ENCODE peak calls at places on chromosome 14, in four cellular contexts. L is HepG2, J is GM12878, F is K562. O is an unnamed sample.

GRCh38 chr14:50999726-51000125 is 55.4 kb upstream of the PYGL start:
- DNase-seq in F (no peak), J (no peak), L (peak), O (no peak)

GRCh38 chr14:99118046-99118721 is 153.8 kb downstream of the BCL11B start:
- DNase-seq in J (no peak), F (no peak), L (no peak), O (no peak)

GRCh38 chr14:77071938-77072388 is 26.1 kb upstream of the CIPC start:
- DNase-seq in F (no peak), L (no peak), J (no peak), O (no peak)

GRCh38 chr14:90758959-90759358 is 57.3 kb downstream of the TTC7B start:
- DNase-seq in L (no peak), F (no peak), J (no peak), O (no peak)

GRCh38 chr14:56809262-56810215 is 740 bp downstream of the OTX2 start:
- DNase-seq in L (no peak), F (no peak), J (no peak), O (no peak)

GRCh38 chr14:65179918-65180724 is 77.8 kb upstream of the MAX start:
- DNase-seq in F (no peak), J (peak), L (no peak), O (no peak)

GRCh38 chr14:24351517-24351916 is 11.7 kb upstream of the RIPK3 start:
- DNase-seq in J (no peak), F (no peak), L (no peak), O (no peak)

GRCh38 chr14:58708004-58708403 is 70.2 kb downstream of the DACT1 start:
- DNase-seq in L (no peak), F (no peak), J (no peak), O (no peak)

GRCh38 chr14:90903101-90903500 is 86.9 kb upstream of the TTC7B start:
- DNase-seq in L (peak), F (peak), J (peak), O (peak)

GRCh38 chr14:29705801-29706200 is 221.8 kb downstream of the PRKD1 start:
- DNase-seq in L (no peak), F (no peak), J (no peak), O (no peak)

GRCh38 chr14:58731465-58732330 is 93.9 kb downstream of the DACT1 start:
- DNase-seq in F (no peak), J (no peak), L (no peak), O (no peak)

GRCh38 chr14:32620303-32620702 is 291.2 kb downstream of the AKAP6 start:
- DNase-seq in J (no peak), F (no peak), L (no peak), O (no peak)

GRCh38 chr14:71754422-71755095 is 177.7 kb upstream of the RGS6 start:
- DNase-seq in F (no peak), J (no peak), L (no peak), O (no peak)

GRCh38 chr14:26233126-26233525 is 364.7 kb downstream of the NOVA1 start:
- DNase-seq in L (no peak), F (no peak), J (no peak), O (no peak)

GRCh38 chr14:92425101-92425500 is 88.5 kb upstream of the RIN3 start:
- DNase-seq in J (no peak), F (no peak), L (peak), O (no peak)

GRCh38 chr14:92217956-92218355 is 96.2 kb downstream of the CPSF2 start:
- DNase-seq in F (no peak), L (no peak), J (no peak), O (no peak)

DNA sequence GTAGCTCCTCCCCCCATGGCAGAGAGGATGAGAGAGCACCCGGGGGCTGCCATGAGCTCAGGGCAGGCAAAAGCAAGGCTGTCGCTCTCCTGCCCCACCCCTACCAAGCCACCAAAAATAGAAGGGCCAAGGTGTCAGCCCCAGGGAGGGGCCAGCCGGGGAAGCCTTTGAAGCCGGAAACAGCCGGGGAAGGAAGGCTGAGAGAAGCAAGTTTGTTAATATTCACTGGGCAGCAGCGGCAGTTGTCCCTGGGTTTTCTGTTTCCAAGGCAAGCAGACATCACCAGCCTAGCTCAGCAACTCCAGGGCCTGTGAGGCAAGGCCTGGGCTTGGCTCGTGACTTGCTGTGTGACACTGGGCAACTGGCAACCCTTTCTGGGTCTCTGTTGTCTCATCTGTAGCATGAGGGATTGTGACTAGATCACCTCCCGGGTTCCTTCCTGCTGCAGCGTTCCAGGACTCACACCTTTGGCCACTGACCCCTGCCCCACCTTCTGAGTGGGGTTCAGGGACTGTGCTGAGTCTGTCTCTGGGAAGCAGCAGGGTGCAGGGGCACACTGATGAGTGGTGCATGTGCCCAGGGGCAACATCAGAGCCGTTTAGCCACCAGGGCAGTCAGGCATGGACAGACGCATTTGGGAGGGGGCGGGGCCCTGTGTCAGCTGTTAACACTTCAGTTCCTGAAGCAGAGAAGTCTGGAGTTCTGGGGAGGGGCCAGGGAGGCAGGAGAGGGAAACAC is 24.3 kb downstream of the SYNDIG1L start:
- DNase-seq in L (no peak), F (peak), J (peak), O (no peak)
- TF ChIP-seq FOXK2 in L (no peak), F (no peak), J (no peak), O (no peak)

GRCh38 chr14:78524766-78525165 is 354.6 kb downstream of the NRXN3 start:
- DNase-seq in J (no peak), L (no peak), F (no peak), O (no peak)

GRCh38 chr14:78519863-78520262 is 349.7 kb downstream of the NRXN3 start:
- DNase-seq in L (peak), J (no peak), F (peak), O (peak)
- TF ChIP-seq TARDBP in L (no peak), J (no peak), F (no peak), O (no peak)

DNA sequence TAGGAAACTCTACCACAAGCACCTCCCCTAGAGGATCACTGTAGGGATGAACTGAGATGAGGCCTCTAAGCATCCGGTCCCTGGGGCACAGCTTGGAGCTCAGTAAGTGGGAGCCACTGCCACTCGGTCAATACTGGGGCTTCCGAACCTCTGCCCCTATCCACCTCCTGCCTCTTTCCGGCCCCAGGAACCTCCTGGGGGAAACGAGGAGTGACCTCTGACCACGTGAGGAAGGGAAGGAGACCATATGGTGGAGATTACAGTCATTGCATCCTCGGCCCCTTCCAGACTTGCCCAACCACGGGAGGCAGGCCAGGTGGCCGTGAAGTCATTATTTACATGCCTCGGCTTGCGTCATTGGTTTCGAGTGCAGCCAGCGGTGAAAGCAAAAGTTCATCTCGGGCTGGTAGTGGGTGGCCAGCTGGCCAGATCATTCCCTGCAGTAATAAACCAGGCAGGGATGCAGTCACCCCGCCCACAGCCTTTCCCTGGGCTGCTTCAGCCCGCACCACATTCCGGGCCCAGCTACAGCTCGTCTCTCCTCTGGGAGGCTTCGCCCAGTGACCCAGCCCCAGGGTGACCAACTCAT is 65.4 kb downstream of the C14orf132 start:
- DNase-seq in L (peak), F (no peak), J (no peak), O (no peak)
- TF ChIP-seq SP1 in L (no peak), F (no peak), J (no peak), O (no peak)

DNA sequence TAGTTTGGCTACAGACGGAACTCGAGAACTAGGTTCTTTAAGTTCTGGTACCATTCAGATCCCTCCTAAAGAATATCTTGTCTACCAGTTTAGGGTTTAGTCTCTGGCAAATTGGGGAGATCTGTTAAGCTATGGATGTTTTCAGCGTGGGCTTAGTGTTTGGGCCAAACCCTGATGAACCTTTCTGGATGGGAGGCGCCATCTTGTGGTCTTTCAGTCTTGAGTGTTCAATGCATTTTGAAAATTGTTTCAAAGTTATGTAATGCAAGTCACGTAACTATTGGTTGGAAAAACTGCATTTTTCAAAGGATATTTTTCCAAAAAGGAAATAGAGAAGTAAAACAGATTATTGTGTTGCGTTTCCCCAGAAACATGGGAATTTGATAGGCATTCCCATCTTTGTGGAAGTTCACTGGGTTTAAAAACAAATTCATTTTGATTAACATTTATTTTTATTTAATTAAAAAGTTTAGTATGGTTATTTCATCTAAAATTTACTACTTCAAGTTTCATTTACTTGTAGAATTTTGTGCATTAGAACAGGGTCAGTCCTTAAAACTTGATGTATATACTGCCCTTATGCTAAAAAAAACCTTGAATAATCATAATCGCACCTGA is 169.0 kb downstream of the PRIMA1 start:
- DNase-seq in L (peak), J (peak), F (peak), O (peak)
- TF ChIP-seq FOXK2 in L (no peak), J (no peak), F (no peak), O (no peak)

DNA sequence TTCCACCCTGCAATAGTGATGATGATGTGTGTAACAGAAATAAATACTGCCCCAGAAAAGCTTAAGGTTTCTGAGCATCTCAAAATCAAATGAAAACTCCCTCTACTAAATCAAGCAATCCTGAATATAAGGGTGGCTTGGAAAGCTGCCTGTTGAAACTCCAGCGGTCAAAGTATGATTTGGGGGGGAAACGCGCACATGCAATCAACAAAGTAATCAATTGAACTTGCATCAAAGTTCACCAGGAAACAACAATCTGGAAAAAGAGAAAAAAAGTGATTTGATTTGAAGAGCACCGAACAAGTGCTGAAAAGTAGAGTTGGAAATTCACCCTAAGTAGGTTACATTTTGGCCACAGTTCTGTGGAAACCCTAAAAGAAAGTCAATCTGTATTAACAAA is 720 bp downstream of the CNIH1 start:
- DNase-seq in L (no peak), J (no peak), F (no peak), O (no peak)
- TF ChIP-seq TARDBP in L (no peak), J (no peak), F (no peak), O (no peak)

GRCh38 chr14:103509864-103510263 is 12.8 kb downstream of the CKB start:
- DNase-seq in F (no peak), L (no peak), J (no peak), O (no peak)

GRCh38 chr14:103508930-103509329 is 13.7 kb downstream of the CKB start:
- DNase-seq in F (no peak), J (no peak), L (no peak), O (no peak)

GRCh38 chr14:103508521-103508920 is 14.1 kb downstream of the CKB start:
- DNase-seq in F (no peak), J (no peak), L (no peak), O (no peak)

GRCh38 chr14:103511022-103511693 is 11.5 kb downstream of the CKB start:
- DNase-seq in J (no peak), F (no peak), L (no peak), O (no peak)

GRCh38 chr14:103510311-103511021 is 12.2 kb downstream of the CKB start:
- DNase-seq in J (no peak), F (no peak), L (no peak), O (no peak)
- TF ChIP-seq SP1 in J (no peak), F (no peak), L (no peak), O (no peak)

DNA sequence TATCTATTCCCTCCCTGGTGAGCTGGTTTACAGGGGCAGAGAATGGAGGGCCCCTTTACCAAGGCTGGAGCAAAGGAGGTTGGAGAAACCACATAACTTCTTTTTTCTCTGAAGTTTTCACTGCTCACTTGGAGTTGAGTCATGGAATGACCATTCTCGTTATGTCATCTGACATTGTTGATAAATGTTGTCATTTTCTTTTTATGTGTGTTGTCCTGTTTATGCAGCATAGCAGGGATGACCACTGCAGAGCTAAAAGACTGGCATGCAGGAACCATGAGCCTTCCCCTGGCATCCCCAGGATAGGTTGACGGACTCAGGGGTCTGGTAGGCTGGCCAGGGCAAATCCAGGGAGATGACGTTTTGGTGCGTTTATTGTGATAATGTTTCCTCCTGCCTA is 256.9 kb upstream of the DDHD1 start:
- DNase-seq in J (no peak), L (no peak), F (no peak), O (no peak)
- TF ChIP-seq FOXK2 in J (no peak), L (no peak), F (no peak), O (no peak)

GRCh38 chr14:69715725-69716482 is 51.0 kb upstream of the SRSF5 start:
- DNase-seq in L (no peak), J (no peak), F (no peak), O (no peak)
- TF ChIP-seq TARDBP in L (no peak), J (no peak), F (no peak), O (no peak)

GRCh38 chr14:68379510-68380303 is 413.2 kb downstream of the ZFP36L1 start:
- DNase-seq in J (no peak), L (no peak), F (no peak), O (no peak)
- TF ChIP-seq SP1 in J (no peak), L (no peak), F (no peak), O (no peak)

GRCh38 chr14:85471744-85472143 is 58.2 kb upstream of the FLRT2 start:
- DNase-seq in L (peak), F (no peak), J (no peak), O (no peak)

GRCh38 chr14:85474431-85474830 is 55.5 kb upstream of the FLRT2 start:
- DNase-seq in F (no peak), J (no peak), L (no peak), O (no peak)

GRCh38 chr14:85471156-85471555 is 58.8 kb upstream of the FLRT2 start:
- DNase-seq in L (no peak), F (no peak), J (no peak), O (no peak)

GRCh38 chr14:85479306-85479705 is 50.6 kb upstream of the FLRT2 start:
- DNase-seq in F (no peak), L (no peak), J (no peak), O (no peak)

DNA sequence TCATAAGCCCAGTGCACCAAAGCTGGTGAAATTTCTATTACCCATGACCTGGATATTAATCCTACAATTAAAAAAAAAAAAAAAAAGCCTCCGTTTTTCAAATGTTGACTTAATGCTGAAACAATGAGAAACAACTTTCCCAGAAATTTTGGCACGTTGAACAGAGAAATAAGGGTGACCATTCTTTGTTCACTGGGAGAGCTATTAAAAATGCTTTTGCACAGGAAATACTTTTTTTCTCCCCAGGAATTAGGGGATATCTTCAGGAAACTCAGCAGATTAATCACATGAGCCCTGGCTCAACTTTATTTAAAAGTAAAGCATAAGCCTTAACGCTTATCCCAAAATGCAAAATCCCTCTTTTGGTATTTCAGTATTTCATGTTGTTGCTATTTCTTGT is 54.8 kb upstream of the FLRT2 start:
- DNase-seq in F (no peak), J (no peak), L (no peak), O (no peak)
- TF ChIP-seq FOXK2 in F (no peak), J (no peak), L (no peak), O (no peak)

O was measured in HEK293T.